ENCODE peak calls at places on chromosomes 16 and 17, in five cellular contexts. M, D, Z, I and N are unnamed samples.

GRCh38 chr17:39631403-39631802 is 4.7 kb downstream of the PPP1R1B start:
- DNase-seq in I (no peak), M (no peak), D (no peak), Z (no peak), N (peak; percentile 15)

GRCh38 chr16:1381655-1382406 is 30.1 kb downstream of the GNPTG start:
- DNase-seq in Z (no peak), I (no peak), M (no peak), D (no peak), N (no peak)

GRCh38 chr17:59899099-59899498 is 6.2 kb downstream of the RPS6KB1 start:
- DNase-seq in D (no peak), M (no peak), Z (no peak), I (no peak), N (no peak)

GRCh38 chr16:9092282-9092962 is 978 bp downstream of the HAPSTR1 start:
- DNase-seq in D (no peak), I (peak; percentile 17), M (peak; percentile 37), Z (peak; percentile 68), N (no peak)

GRCh38 chr17:47287068-47287467 is 33.4 kb downstream of the ITGB3 start:
- DNase-seq in Z (no peak), D (no peak), I (no peak), M (no peak), N (no peak)

GRCh38 chr17:15247891-15248529 is 17.1 kb downstream of the PMP22 start:
- DNase-seq in Z (no peak), I (no peak), D (no peak), M (peak; percentile 17), N (peak; percentile 83)

GRCh38 chr16:56115817-56116576 is 75.3 kb upstream of the GNAO1 start:
- DNase-seq in M (no peak), D (no peak), I (no peak), Z (no peak), N (no peak)

GRCh38 chr17:45388604-45389325 is 43.9 kb downstream of the ARHGAP27 start:
- DNase-seq in Z (no peak), I (no peak), M (no peak), D (no peak), N (peak; percentile 32)

GRCh38 chr16:27320261-27321012 is 6.7 kb downstream of the IL4R start:
- DNase-seq in I (no peak), Z (no peak), M (no peak), D (no peak), N (no peak)